ENCODE peak calls at places on chromosome 4, in six cellular contexts. One of them, this sample, is unnamed.

GRCh38 chr4:161856711-161857326 is 307.0 kb downstream of the FSTL5 start:
- DNase-seq in stimulated activated CD8-positive, alpha-beta memory T cell treated with anti-CD3 and anti-CD28 coated beads, Interleukin-7, amount 100 ng/mL, for 48 hours: no peak
- DNase-seq in endothelial cell: no peak
- DNase-seq in left cardiac atrium: no peak
- DNase-seq in hypothalamus: no peak
- DNase-seq in DMS79: no peak
- DNase-seq in this sample: no peak

GRCh38 chr4:55251896-55252295 is 94.1 kb upstream of the SRD5A3 start:
- DNase-seq in stimulated activated CD8-positive, alpha-beta memory T cell treated with anti-CD3 and anti-CD28 coated beads, Interleukin-7, amount 100 ng/mL, for 48 hours: no peak
- DNase-seq in endothelial cell: no peak
- DNase-seq in left cardiac atrium: no peak
- DNase-seq in hypothalamus: no peak
- DNase-seq in DMS79: no peak
- DNase-seq in this sample: no peak

GRCh38 chr4:123505457-123506310 is 109.1 kb downstream of the SPRY1 start:
- DNase-seq in stimulated activated CD8-positive, alpha-beta memory T cell treated with anti-CD3 and anti-CD28 coated beads, Interleukin-7, amount 100 ng/mL, for 48 hours: no peak
- DNase-seq in endothelial cell: peak; percentile 80
- DNase-seq in left cardiac atrium: peak; percentile 67
- DNase-seq in hypothalamus: peak; percentile 42
- DNase-seq in DMS79: peak; percentile 27
- DNase-seq in this sample: no peak

GRCh38 chr4:83771113-83771705 is 235.3 kb downstream of the GPAT3 start:
- DNase-seq in stimulated activated CD8-positive, alpha-beta memory T cell treated with anti-CD3 and anti-CD28 coated beads, Interleukin-7, amount 100 ng/mL, for 48 hours: no peak
- DNase-seq in endothelial cell: peak; percentile 62
- DNase-seq in left cardiac atrium: peak; percentile 30
- DNase-seq in hypothalamus: peak; percentile 0
- DNase-seq in DMS79: no peak
- DNase-seq in this sample: peak; percentile 29

GRCh38 chr4:5165419-5166369 is 114.4 kb downstream of the STK32B start:
- DNase-seq in stimulated activated CD8-positive, alpha-beta memory T cell treated with anti-CD3 and anti-CD28 coated beads, Interleukin-7, amount 100 ng/mL, for 48 hours: no peak
- DNase-seq in endothelial cell: no peak
- DNase-seq in left cardiac atrium: no peak
- DNase-seq in hypothalamus: no peak
- DNase-seq in DMS79: no peak
- DNase-seq in this sample: peak; percentile 26

GRCh38 chr4:2937146-2937857 is 25.9 kb downstream of the NOP14 start:
- DNase-seq in stimulated activated CD8-positive, alpha-beta memory T cell treated with anti-CD3 and anti-CD28 coated beads, Interleukin-7, amount 100 ng/mL, for 48 hours: no peak
- DNase-seq in endothelial cell: no peak
- DNase-seq in left cardiac atrium: no peak
- DNase-seq in hypothalamus: no peak
- DNase-seq in DMS79: peak; percentile 39
- DNase-seq in this sample: peak; percentile 80

GRCh38 chr4:109079177-109079576 is 223.3 kb downstream of the COL25A1 start:
- DNase-seq in stimulated activated CD8-positive, alpha-beta memory T cell treated with anti-CD3 and anti-CD28 coated beads, Interleukin-7, amount 100 ng/mL, for 48 hours: no peak
- DNase-seq in endothelial cell: no peak
- DNase-seq in left cardiac atrium: no peak
- DNase-seq in hypothalamus: no peak
- DNase-seq in DMS79: no peak
- DNase-seq in this sample: no peak

GRCh38 chr4:8652181-8653078 is 59.9 kb downstream of the CPZ start:
- DNase-seq in stimulated activated CD8-positive, alpha-beta memory T cell treated with anti-CD3 and anti-CD28 coated beads, Interleukin-7, amount 100 ng/mL, for 48 hours: no peak
- DNase-seq in endothelial cell: no peak
- DNase-seq in left cardiac atrium: no peak
- DNase-seq in hypothalamus: no peak
- DNase-seq in DMS79: no peak
- DNase-seq in this sample: no peak

GRCh38 chr4:135838889-135839288 is 1637.3 kb upstream of the PABPC4L start:
- DNase-seq in stimulated activated CD8-positive, alpha-beta memory T cell treated with anti-CD3 and anti-CD28 coated beads, Interleukin-7, amount 100 ng/mL, for 48 hours: no peak
- DNase-seq in endothelial cell: no peak
- DNase-seq in left cardiac atrium: no peak
- DNase-seq in hypothalamus: no peak
- DNase-seq in DMS79: no peak
- DNase-seq in this sample: peak; percentile 31

GRCh38 chr4:77538574-77539157 is 67.0 kb upstream of the CXCL13 start:
- DNase-seq in stimulated activated CD8-positive, alpha-beta memory T cell treated with anti-CD3 and anti-CD28 coated beads, Interleukin-7, amount 100 ng/mL, for 48 hours: no peak
- DNase-seq in endothelial cell: no peak
- DNase-seq in left cardiac atrium: no peak
- DNase-seq in hypothalamus: no peak
- DNase-seq in DMS79: peak; percentile 11
- DNase-seq in this sample: peak; percentile 87

GRCh38 chr4:146349306-146349705 is 135.0 kb downstream of the REELD1 start:
- DNase-seq in stimulated activated CD8-positive, alpha-beta memory T cell treated with anti-CD3 and anti-CD28 coated beads, Interleukin-7, amount 100 ng/mL, for 48 hours: no peak
- DNase-seq in endothelial cell: no peak
- DNase-seq in left cardiac atrium: no peak
- DNase-seq in hypothalamus: no peak
- DNase-seq in DMS79: no peak
- DNase-seq in this sample: no peak

GRCh38 chr4:153480704-153481103 is 14.5 kb downstream of the TMEM131L start:
- DNase-seq in stimulated activated CD8-positive, alpha-beta memory T cell treated with anti-CD3 and anti-CD28 coated beads, Interleukin-7, amount 100 ng/mL, for 48 hours: no peak
- DNase-seq in endothelial cell: no peak
- DNase-seq in left cardiac atrium: no peak
- DNase-seq in hypothalamus: no peak
- DNase-seq in DMS79: no peak
- DNase-seq in this sample: no peak

GRCh38 chr4:108601517-108601916 is 18.9 kb upstream of the RPL34 start:
- DNase-seq in stimulated activated CD8-positive, alpha-beta memory T cell treated with anti-CD3 and anti-CD28 coated beads, Interleukin-7, amount 100 ng/mL, for 48 hours: no peak
- DNase-seq in endothelial cell: no peak
- DNase-seq in left cardiac atrium: no peak
- DNase-seq in hypothalamus: no peak
- DNase-seq in DMS79: no peak
- DNase-seq in this sample: no peak

GRCh38 chr4:138449938-138450337 is 207.8 kb upstream of the SLC7A11 start:
- DNase-seq in stimulated activated CD8-positive, alpha-beta memory T cell treated with anti-CD3 and anti-CD28 coated beads, Interleukin-7, amount 100 ng/mL, for 48 hours: no peak
- DNase-seq in endothelial cell: no peak
- DNase-seq in left cardiac atrium: no peak
- DNase-seq in hypothalamus: no peak
- DNase-seq in DMS79: no peak
- DNase-seq in this sample: no peak

GRCh38 chr4:165537028-165537648 is 158.3 kb downstream of the CPE start:
- DNase-seq in stimulated activated CD8-positive, alpha-beta memory T cell treated with anti-CD3 and anti-CD28 coated beads, Interleukin-7, amount 100 ng/mL, for 48 hours: no peak
- DNase-seq in endothelial cell: peak; percentile 18
- DNase-seq in left cardiac atrium: no peak
- DNase-seq in hypothalamus: no peak
- DNase-seq in DMS79: peak; percentile 2
- DNase-seq in this sample: peak; percentile 9

GRCh38 chr4:38572798-38573197 is 91.2 kb upstream of the KLF3 start:
- DNase-seq in stimulated activated CD8-positive, alpha-beta memory T cell treated with anti-CD3 and anti-CD28 coated beads, Interleukin-7, amount 100 ng/mL, for 48 hours: no peak
- DNase-seq in endothelial cell: no peak
- DNase-seq in left cardiac atrium: no peak
- DNase-seq in hypothalamus: no peak
- DNase-seq in DMS79: no peak
- DNase-seq in this sample: no peak

GRCh38 chr4:91621446-91621845 is 682.3 kb upstream of the GRID2 start:
- DNase-seq in stimulated activated CD8-positive, alpha-beta memory T cell treated with anti-CD3 and anti-CD28 coated beads, Interleukin-7, amount 100 ng/mL, for 48 hours: no peak
- DNase-seq in endothelial cell: no peak
- DNase-seq in left cardiac atrium: no peak
- DNase-seq in hypothalamus: no peak
- DNase-seq in DMS79: no peak
- DNase-seq in this sample: no peak

GRCh38 chr4:65580551-65580950 is 89.7 kb downstream of the EPHA5 start:
- DNase-seq in stimulated activated CD8-positive, alpha-beta memory T cell treated with anti-CD3 and anti-CD28 coated beads, Interleukin-7, amount 100 ng/mL, for 48 hours: no peak
- DNase-seq in endothelial cell: no peak
- DNase-seq in left cardiac atrium: no peak
- DNase-seq in hypothalamus: no peak
- DNase-seq in DMS79: no peak
- DNase-seq in this sample: no peak

GRCh38 chr4:165383757-165384156 is 4.9 kb downstream of the CPE start:
- DNase-seq in stimulated activated CD8-positive, alpha-beta memory T cell treated with anti-CD3 and anti-CD28 coated beads, Interleukin-7, amount 100 ng/mL, for 48 hours: no peak
- DNase-seq in endothelial cell: no peak
- DNase-seq in left cardiac atrium: no peak
- DNase-seq in hypothalamus: no peak
- DNase-seq in DMS79: peak; percentile 75
- DNase-seq in this sample: no peak